ENCODE peak calls at places on chromosomes 3 and 15, in four cellular contexts. One of them, this sample, is unnamed.

GRCh38 chr3:115860766-115861165 is 237.5 kb downstream of the GAP43 start:
- DNase-seq in AG09309: no peak
- DNase-seq in Calu3: no peak
- DNase-seq in coronary artery: no peak
- DNase-seq in this sample: no peak

GRCh38 chr3:154121236-154122095 is at the start of gene ARHGEF26:
- DNase-seq in AG09309: no peak
- DNase-seq in Calu3: peak; percentile 97
- DNase-seq in coronary artery: peak; percentile 93
- DNase-seq in this sample: peak; percentile 57

GRCh38 chr15:95300958-95301357 is 1029.5 kb upstream of the NR2F2 start:
- DNase-seq in AG09309: no peak
- DNase-seq in Calu3: no peak
- DNase-seq in coronary artery: no peak
- DNase-seq in this sample: no peak

GRCh38 chr3:27626596-27627118 is 95.5 kb downstream of the EOMES start:
- DNase-seq in AG09309: no peak
- DNase-seq in Calu3: no peak
- DNase-seq in coronary artery: peak; percentile 70
- DNase-seq in this sample: no peak

GRCh38 chr3:71075481-71075880 is 508.0 kb downstream of the FOXP1 start:
- DNase-seq in AG09309: no peak
- DNase-seq in Calu3: no peak
- DNase-seq in coronary artery: no peak
- DNase-seq in this sample: no peak

GRCh38 chr15:50883903-50884302 is 24.6 kb upstream of the AP4E1 start:
- DNase-seq in AG09309: no peak
- DNase-seq in Calu3: no peak
- DNase-seq in coronary artery: no peak
- DNase-seq in this sample: no peak

GRCh38 chr15:51121631-51122225 is 27.0 kb upstream of the TNFAIP8L3 start:
- DNase-seq in AG09309: no peak
- DNase-seq in Calu3: no peak
- DNase-seq in coronary artery: no peak
- DNase-seq in this sample: no peak

GRCh38 chr3:46549408-46549904 is 16.6 kb downstream of the LRRC2 start:
- DNase-seq in AG09309: no peak
- DNase-seq in Calu3: no peak
- DNase-seq in coronary artery: no peak
- DNase-seq in this sample: no peak

GRCh38 chr15:26082833-26083174 is 219.7 kb upstream of the ATP10A start:
- DNase-seq in AG09309: no peak
- DNase-seq in Calu3: no peak
- DNase-seq in coronary artery: no peak
- DNase-seq in this sample: no peak

GRCh38 chr15:60973637-60974415 is 255.3 kb downstream of the RORA start:
- DNase-seq in AG09309: no peak
- DNase-seq in Calu3: no peak
- DNase-seq in coronary artery: no peak
- DNase-seq in this sample: no peak

GRCh38 chr3:172279191-172279640 is 169.0 kb downstream of the GHSR start:
- DNase-seq in AG09309: no peak
- DNase-seq in Calu3: no peak
- DNase-seq in coronary artery: no peak
- DNase-seq in this sample: no peak

GRCh38 chr15:86690566-86690965 is 610.9 kb downstream of the AGBL1 start:
- DNase-seq in AG09309: no peak
- DNase-seq in Calu3: no peak
- DNase-seq in coronary artery: no peak
- DNase-seq in this sample: no peak

GRCh38 chr15:65286069-65286703 is 497 bp downstream of the PARP16 start:
- DNase-seq in AG09309: no peak
- DNase-seq in Calu3: no peak
- DNase-seq in coronary artery: peak; percentile 79
- DNase-seq in this sample: no peak

GRCh38 chr3:63385629-63386028 is 107.5 kb downstream of the SYNPR start:
- DNase-seq in AG09309: no peak
- DNase-seq in Calu3: no peak
- DNase-seq in coronary artery: no peak
- DNase-seq in this sample: no peak

GRCh38 chr3:171458857-171459129 is 1.4 kb downstream of the TNIK start:
- DNase-seq in AG09309: no peak
- DNase-seq in Calu3: peak; percentile 23
- DNase-seq in coronary artery: no peak
- DNase-seq in this sample: no peak

GRCh38 chr3:46551615-46552014 is 14.5 kb downstream of the LRRC2 start:
- DNase-seq in AG09309: no peak
- DNase-seq in Calu3: no peak
- DNase-seq in coronary artery: no peak
- DNase-seq in this sample: no peak

GRCh38 chr15:71080705-71081104 is 34.6 kb upstream of the THSD4 start:
- DNase-seq in AG09309: peak; percentile 93
- DNase-seq in Calu3: no peak
- DNase-seq in coronary artery: no peak
- DNase-seq in this sample: no peak

GRCh38 chr3:197597335-197597734 is 41.6 kb upstream of the BDH1 start:
- DNase-seq in AG09309: no peak
- DNase-seq in Calu3: no peak
- DNase-seq in coronary artery: no peak
- DNase-seq in this sample: no peak

GRCh38 chr3:27535809-27536392 is 51.7 kb upstream of the SLC4A7 start:
- DNase-seq in AG09309: no peak
- DNase-seq in Calu3: no peak
- DNase-seq in coronary artery: no peak
- DNase-seq in this sample: no peak

GRCh38 chr3:170062068-170062467 is 24.3 kb downstream of the GPR160 start:
- DNase-seq in AG09309: no peak
- DNase-seq in Calu3: no peak
- DNase-seq in coronary artery: no peak
- DNase-seq in this sample: no peak

GRCh38 chr15:28289694-28290463 is 32.1 kb downstream of the HERC2 start:
- DNase-seq in AG09309: no peak
- DNase-seq in Calu3: no peak
- DNase-seq in coronary artery: no peak
- DNase-seq in this sample: no peak

GRCh38 chr3:142004025-142004424 is 127.6 kb downstream of the ATP1B3 start:
- DNase-seq in AG09309: no peak
- DNase-seq in Calu3: no peak
- DNase-seq in coronary artery: no peak
- DNase-seq in this sample: no peak

GRCh38 chr15:74252291-74253080 is 16.4 kb downstream of the CCDC33 start:
- DNase-seq in AG09309: no peak
- DNase-seq in Calu3: no peak
- DNase-seq in coronary artery: no peak
- DNase-seq in this sample: no peak

GRCh38 chr3:146839727-146840126 is 234.6 kb upstream of the PLSCR5 start:
- DNase-seq in AG09309: no peak
- DNase-seq in Calu3: no peak
- DNase-seq in coronary artery: no peak
- DNase-seq in this sample: no peak

GRCh38 chr15:39215006-39215405 is 365.9 kb upstream of the THBS1 start:
- DNase-seq in AG09309: no peak
- DNase-seq in Calu3: no peak
- DNase-seq in coronary artery: no peak
- DNase-seq in this sample: no peak

GRCh38 chr15:63016234-63016633 is 26.3 kb upstream of the TPM1 start:
- DNase-seq in AG09309: no peak
- DNase-seq in Calu3: no peak
- DNase-seq in coronary artery: no peak
- DNase-seq in this sample: no peak

GRCh38 chr3:23002846-23003800 is 200.0 kb upstream of the UBE2E2 start:
- DNase-seq in AG09309: no peak
- DNase-seq in Calu3: peak; percentile 33
- DNase-seq in coronary artery: no peak
- DNase-seq in this sample: no peak

GRCh38 chr15:31147943-31148621 is 46.6 kb upstream of the TRPM1 start:
- DNase-seq in AG09309: no peak
- DNase-seq in Calu3: no peak
- DNase-seq in coronary artery: no peak
- DNase-seq in this sample: no peak

GRCh38 chr15:31148622-31149505 is 47.3 kb upstream of the TRPM1 start:
- DNase-seq in AG09309: no peak
- DNase-seq in Calu3: no peak
- DNase-seq in coronary artery: no peak
- DNase-seq in this sample: no peak

GRCh38 chr15:31141792-31142191 is 40.3 kb upstream of the TRPM1 start:
- DNase-seq in AG09309: no peak
- DNase-seq in Calu3: no peak
- DNase-seq in coronary artery: no peak
- DNase-seq in this sample: no peak

GRCh38 chr15:31147456-31147855 is 45.9 kb upstream of the TRPM1 start:
- DNase-seq in AG09309: no peak
- DNase-seq in Calu3: no peak
- DNase-seq in coronary artery: no peak
- DNase-seq in this sample: no peak

DNA sequence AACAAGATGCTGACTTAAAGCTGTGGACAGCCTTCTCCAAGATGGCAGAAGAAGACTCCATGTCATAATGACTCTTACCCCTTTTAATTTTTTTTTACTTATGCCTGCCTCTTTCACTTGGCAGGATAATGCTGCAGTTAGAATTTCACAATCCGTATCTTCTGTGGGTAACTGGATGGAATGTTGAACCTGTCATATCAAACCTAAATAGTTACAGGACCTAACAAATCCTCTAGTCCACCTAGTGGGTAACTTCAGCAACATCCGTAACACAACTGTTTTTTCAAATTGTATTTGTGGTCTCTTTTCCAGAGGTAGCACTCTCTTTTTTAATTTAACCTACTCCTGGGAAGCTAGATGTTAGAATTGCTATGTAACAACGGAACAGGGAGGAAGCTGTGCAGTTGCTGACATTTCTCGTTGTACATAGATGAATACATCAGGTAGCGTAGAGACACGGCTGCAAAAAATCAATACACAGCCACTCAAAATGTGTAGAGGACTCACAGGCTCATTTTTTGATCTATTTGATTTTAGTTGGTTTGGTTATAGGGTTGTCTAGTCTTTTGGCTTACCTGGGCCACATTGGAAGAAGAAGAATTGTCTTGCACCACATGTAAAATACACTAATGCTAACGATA is 43.9 kb upstream of the TRPM1 start:
- DNase-seq in AG09309: peak; percentile 24
- DNase-seq in Calu3: no peak
- DNase-seq in coronary artery: no peak
- DNase-seq in this sample: no peak
- TF ChIP-seq CTCF in AG09309: peak; percentile 17
- TF ChIP-seq CTCF in Calu3: no peak
- TF ChIP-seq CTCF in coronary artery: no peak
- TF ChIP-seq CTCF in this sample: no peak

GRCh38 chr3:155356594-155357370 is 63.3 kb upstream of the STRIT1 start:
- DNase-seq in AG09309: no peak
- DNase-seq in Calu3: peak; percentile 18
- DNase-seq in coronary artery: no peak
- DNase-seq in this sample: no peak
- TF ChIP-seq CTCF in AG09309: peak; percentile 25
- TF ChIP-seq CTCF in Calu3: no peak
- TF ChIP-seq CTCF in coronary artery: no peak
- TF ChIP-seq CTCF in this sample: no peak

DNA sequence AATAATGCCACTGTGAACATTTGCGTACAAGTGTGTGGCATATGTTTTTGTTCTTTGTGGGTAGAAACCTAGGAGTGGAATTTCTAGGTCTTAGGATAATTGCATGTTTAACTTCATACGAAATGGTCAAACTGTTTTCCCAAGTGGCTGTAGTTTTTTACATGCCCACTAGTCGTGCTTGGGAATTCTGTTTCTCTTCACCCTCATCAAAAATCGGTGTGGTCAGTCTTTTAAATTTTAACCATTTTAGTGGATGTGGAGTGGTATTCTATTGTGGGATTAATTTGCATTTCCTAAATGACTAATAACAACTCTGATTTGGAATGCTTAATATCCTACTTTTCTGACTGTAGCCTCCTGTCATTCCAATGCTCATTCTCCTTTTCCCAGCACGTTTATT is 27.6 kb downstream of the ZFAND6 start:
- DNase-seq in AG09309: no peak
- DNase-seq in Calu3: no peak
- DNase-seq in coronary artery: no peak
- DNase-seq in this sample: no peak
- TF ChIP-seq CTCF in AG09309: peak; percentile 30
- TF ChIP-seq CTCF in Calu3: no peak
- TF ChIP-seq CTCF in coronary artery: no peak
- TF ChIP-seq CTCF in this sample: no peak

GRCh38 chr3:28915711-28916481 is 365.0 kb upstream of the RBMS3 start:
- DNase-seq in AG09309: peak; percentile 23
- DNase-seq in Calu3: peak; percentile 29
- DNase-seq in coronary artery: no peak
- DNase-seq in this sample: no peak
- TF ChIP-seq CTCF in AG09309: peak; percentile 22
- TF ChIP-seq CTCF in Calu3: no peak
- TF ChIP-seq CTCF in coronary artery: no peak
- TF ChIP-seq CTCF in this sample: no peak

GRCh38 chr3:44125882-44126281 is 115.8 kb upstream of the TOPAZ1 start:
- DNase-seq in AG09309: no peak
- DNase-seq in Calu3: no peak
- DNase-seq in coronary artery: no peak
- DNase-seq in this sample: no peak

GRCh38 chr3:44128057-44128775 is 113.5 kb upstream of the TOPAZ1 start:
- DNase-seq in AG09309: no peak
- DNase-seq in Calu3: no peak
- DNase-seq in coronary artery: no peak
- DNase-seq in this sample: no peak

GRCh38 chr3:44120721-44121582 is 120.7 kb upstream of the TOPAZ1 start:
- DNase-seq in AG09309: no peak
- DNase-seq in Calu3: no peak
- DNase-seq in coronary artery: no peak
- DNase-seq in this sample: no peak

GRCh38 chr3:44130249-44130648 is 111.4 kb upstream of the TOPAZ1 start:
- DNase-seq in AG09309: no peak
- DNase-seq in Calu3: no peak
- DNase-seq in coronary artery: no peak
- DNase-seq in this sample: no peak

GRCh38 chr3:44125241-44125640 is 116.4 kb upstream of the TOPAZ1 start:
- DNase-seq in AG09309: no peak
- DNase-seq in Calu3: no peak
- DNase-seq in coronary artery: no peak
- DNase-seq in this sample: no peak
- TF ChIP-seq CTCF in AG09309: no peak
- TF ChIP-seq CTCF in Calu3: no peak
- TF ChIP-seq CTCF in coronary artery: no peak
- TF ChIP-seq CTCF in this sample: no peak

GRCh38 chr3:107740992-107741896 is 218.5 kb downstream of the BBX start:
- DNase-seq in AG09309: no peak
- DNase-seq in Calu3: no peak
- DNase-seq in coronary artery: no peak
- DNase-seq in this sample: no peak
- TF ChIP-seq CTCF in AG09309: peak; percentile 41
- TF ChIP-seq CTCF in Calu3: no peak
- TF ChIP-seq CTCF in coronary artery: peak; percentile 38
- TF ChIP-seq CTCF in this sample: peak; percentile 71

GRCh38 chr15:56886878-56887781 is 31.3 kb upstream of the TCF12 start:
- DNase-seq in AG09309: peak; percentile 89
- DNase-seq in Calu3: peak; percentile 97
- DNase-seq in coronary artery: peak; percentile 94
- DNase-seq in this sample: peak; percentile 70
- TF ChIP-seq CTCF in AG09309: peak; percentile 6
- TF ChIP-seq CTCF in Calu3: no peak
- TF ChIP-seq CTCF in coronary artery: no peak
- TF ChIP-seq CTCF in this sample: no peak